ENCODE peak calls at places on chromosomes 6 and 20, in nine cellular contexts. A is natural killer cell; H is RWPE1; V is lower leg skin; M is bronchial epithelial cell; T is lower lobe of right lung; E is epithelial cell of esophagus; I is CD4-positive, alpha-beta T cell; Z is gastrocnemius medialis. R is an unnamed sample.

GRCh38 chr20:46308258-46309157 is at the start of gene CDH22:
- DNase-seq in M (no peak), V (no peak), A (peak; percentile 22), E (peak; percentile 36), I (no peak), T (peak; percentile 56), Z (no peak), H (peak; percentile 77), R (no peak)

GRCh38 chr6:122755901-122756300 is 23.6 kb upstream of the FABP7 start:
- DNase-seq in V (no peak), Z (no peak), E (no peak), I (no peak), M (no peak), T (no peak), A (no peak), H (no peak), R (no peak)

GRCh38 chr20:14583413-14583812 is 246.0 kb upstream of the FLRT3 start:
- DNase-seq in M (peak; percentile 99), T (no peak), A (no peak), E (peak; percentile 96), V (no peak), H (peak; percentile 82), I (no peak), Z (no peak), R (no peak)

GRCh38 chr20:15362849-15363248 is 1025.4 kb upstream of the FLRT3 start:
- DNase-seq in H (no peak), Z (no peak), T (no peak), A (no peak), V (no peak), E (no peak), I (no peak), M (no peak), R (no peak)

GRCh38 chr6:166470029-166470862 is 87.5 kb upstream of the MPC1 start:
- DNase-seq in V (no peak), A (no peak), T (no peak), E (peak; percentile 63), H (peak; percentile 59), M (peak; percentile 79), Z (no peak), I (peak; percentile 7), R (no peak)

GRCh38 chr20:63658749-63659187 is 656 bp downstream of the RTEL1 start:
- DNase-seq in A (no peak), E (peak; percentile 35), I (no peak), Z (no peak), H (peak; percentile 53), M (no peak), T (peak; percentile 69), V (no peak), R (no peak)

GRCh38 chr6:6801002-6801329 is 212.4 kb downstream of the LY86 start:
- DNase-seq in V (no peak), I (no peak), H (no peak), A (no peak), M (no peak), T (no peak), Z (no peak), E (no peak), R (no peak)

GRCh38 chr6:8446391-8446790 is 11.0 kb upstream of the SLC35B3 start:
- DNase-seq in I (no peak), V (no peak), E (no peak), A (no peak), M (no peak), Z (no peak), T (no peak), H (no peak), R (no peak)

GRCh38 chr6:160919713-160920112 is 71.9 kb upstream of the MAP3K4 start:
- DNase-seq in I (no peak), Z (no peak), T (no peak), H (peak; percentile 67), V (no peak), A (no peak), E (peak; percentile 94), M (peak; percentile 95), R (no peak)

GRCh38 chr20:3751664-3752385 is 15.7 kb downstream of the ADISSP start:
- DNase-seq in M (peak; percentile 45), T (peak; percentile 82), H (peak; percentile 58), V (no peak), I (peak; percentile 52), E (peak; percentile 63), Z (no peak), A (no peak), R (peak; percentile 54)

GRCh38 chr6:89295981-89296380 is 19.1 kb downstream of the GABRR2 start:
- DNase-seq in M (no peak), V (peak; percentile 43), E (no peak), H (no peak), I (no peak), T (no peak), A (no peak), Z (no peak), R (no peak)

GRCh38 chr6:102798631-102799030 is 1405.1 kb downstream of the GRIK2 start:
- DNase-seq in A (no peak), M (no peak), I (no peak), V (no peak), H (no peak), E (peak; percentile 7), Z (no peak), T (no peak), R (no peak)

GRCh38 chr6:13760948-13761347 is 49.3 kb upstream of the RANBP9 start:
- DNase-seq in M (peak; percentile 82), V (no peak), Z (peak; percentile 15), T (no peak), H (peak; percentile 48), I (no peak), E (peak; percentile 84), A (no peak), R (no peak)

GRCh38 chr6:159071843-159072769 is 27.3 kb upstream of the TAGAP start:
- DNase-seq in H (no peak), Z (no peak), V (peak; percentile 3), E (no peak), A (no peak), I (no peak), M (no peak), T (no peak), R (no peak)

GRCh38 chr6:11791354-11792107 is 12.9 kb upstream of the ADTRP start:
- DNase-seq in M (peak; percentile 64), Z (no peak), I (no peak), H (no peak), V (no peak), E (peak; percentile 31), T (no peak), A (no peak), R (no peak)

GRCh38 chr6:162526960-162527359 is 200.6 kb downstream of the PRKN start:
- DNase-seq in M (no peak), A (no peak), Z (no peak), T (no peak), E (no peak), H (no peak), V (no peak), I (no peak), R (no peak)
- TF ChIP-seq CTCF in M (no peak), A (no peak), Z (no peak), T (no peak), E (no peak), H (no peak), V (no peak), I (no peak), R (no peak)

GRCh38 chr20:36093025-36093803 is 61.3 kb upstream of the EPB41L1 start:
- DNase-seq in V (peak; percentile 91), M (no peak), E (peak; percentile 26), I (peak; percentile 41), T (peak; percentile 90), H (no peak), Z (no peak), A (no peak), R (peak; percentile 30)
- TF ChIP-seq CTCF in V (no peak), M (no peak), E (no peak), I (no peak), T (no peak), H (no peak), Z (no peak), A (no peak), R (no peak)

DNA sequence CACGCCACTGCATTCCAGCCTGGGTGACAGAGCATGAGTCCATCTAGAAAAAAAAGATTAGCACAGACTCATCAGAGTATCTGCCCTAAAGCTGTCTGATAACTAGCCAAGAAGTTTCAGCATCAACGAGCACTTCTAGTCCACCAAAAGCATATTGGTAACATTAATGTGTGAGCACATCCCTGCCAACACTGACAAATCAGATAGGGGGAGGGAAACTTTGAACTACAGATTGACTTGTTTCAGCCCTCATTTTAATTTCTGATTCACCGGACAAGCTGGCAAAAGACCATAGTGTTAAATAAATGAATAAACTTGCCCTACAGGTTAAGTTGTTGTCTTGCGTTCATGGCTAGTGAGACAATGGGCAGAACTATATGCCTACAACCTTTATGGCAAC is 7.7 kb upstream of the SEC63 start:
- DNase-seq in A (no peak), Z (no peak), V (no peak), M (peak; percentile 91), T (no peak), H (peak; percentile 52), E (peak; percentile 97), I (no peak), R (no peak)
- TF ChIP-seq CTCF in A (no peak), Z (no peak), V (no peak), M (no peak), T (no peak), H (no peak), E (no peak), I (no peak), R (no peak)

DNA sequence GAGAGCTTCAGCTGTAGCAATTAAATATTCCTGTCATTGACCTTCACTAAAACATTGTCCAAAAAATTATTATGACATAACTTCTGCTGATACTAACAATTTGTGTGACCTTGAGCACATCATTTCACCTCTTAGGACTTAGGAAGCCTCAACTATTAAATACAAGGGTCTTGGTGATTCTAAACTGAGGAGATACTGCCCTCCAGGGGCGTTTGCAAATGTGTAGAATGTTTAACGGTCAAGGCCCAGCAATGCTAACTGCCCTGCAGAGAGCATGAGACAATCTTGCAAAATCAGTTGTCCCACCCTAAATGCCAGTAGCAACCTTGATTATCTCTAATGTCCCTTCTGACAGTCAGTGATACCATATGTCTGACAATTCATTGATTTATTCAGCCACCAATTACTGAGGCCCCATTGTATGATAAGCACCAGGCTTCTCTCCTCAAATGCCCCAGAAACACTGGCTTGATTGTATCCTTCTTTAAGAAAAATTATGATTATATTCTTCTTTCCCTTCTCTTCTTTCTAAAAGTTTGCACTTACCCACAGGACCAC is 284.1 kb upstream of the PLN start:
- DNase-seq in T (no peak), V (no peak), E (peak; percentile 34), I (no peak), A (no peak), Z (no peak), H (peak; percentile 6), M (peak; percentile 9), R (no peak)
- TF ChIP-seq CTCF in T (no peak), V (no peak), E (peak; percentile 17), I (no peak), A (no peak), Z (peak; percentile 56), H (no peak), M (peak; percentile 5), R (no peak)

DNA sequence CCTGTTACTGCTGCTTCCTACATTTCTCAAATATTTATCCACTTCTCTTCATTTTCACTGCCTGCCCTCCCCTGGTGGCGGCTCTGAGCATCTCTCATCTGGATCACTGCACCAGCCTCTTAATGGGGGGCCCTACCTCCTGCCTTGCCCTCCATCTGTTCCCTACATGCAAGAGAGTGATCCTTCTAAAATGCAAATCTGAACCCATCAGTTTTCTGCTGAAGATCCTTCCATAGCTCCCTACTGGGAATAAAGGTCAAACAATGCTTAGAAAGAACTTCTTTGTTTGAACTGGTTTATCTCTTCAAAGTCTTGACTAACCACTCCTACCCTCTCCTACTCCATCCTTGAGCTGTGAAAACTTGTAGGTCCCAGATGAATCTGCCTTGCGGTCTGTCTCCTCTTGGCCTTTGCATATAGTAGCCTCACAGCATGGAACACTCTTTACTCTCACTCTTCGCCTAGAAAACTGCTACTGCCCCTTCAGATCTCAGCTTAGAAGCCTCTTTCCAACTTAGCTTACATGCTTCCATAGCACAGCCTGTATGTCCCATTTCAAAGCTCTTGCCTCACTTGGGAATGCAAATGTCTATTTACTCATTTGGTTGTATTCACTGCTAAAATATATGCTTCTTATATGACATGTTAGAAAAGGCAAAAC is 119.3 kb downstream of the QRSL1 start:
- DNase-seq in E (no peak), I (no peak), H (no peak), M (no peak), Z (no peak), V (no peak), T (no peak), A (no peak), R (no peak)
- TF ChIP-seq CTCF in E (peak; percentile 18), I (no peak), H (no peak), M (no peak), Z (no peak), V (no peak), T (no peak), A (no peak), R (no peak)